ENCODE peak calls at places on chromosomes 3 and 15, in seven cellular contexts. S is tibial nerve, W is ovary, E is sigmoid colon, D is A549, F is upper lobe of left lung, K is HepG2. N is an unnamed sample.
A peak's percentile ranks its signal among the peaks of the same experiment; 100 is the strongest.

GRCh38 chr3:132047209-132047608 is 12.4 kb upstream of the CPNE4 start:
- DNase-seq in D (no peak), F (no peak), E (no peak), K (no peak), W (no peak), S (no peak), N (no peak)

GRCh38 chr15:67119238-67119846 is 53.9 kb downstream of the SMAD3 start:
- DNase-seq in D (no peak), K (no peak), F (peak; percentile 7), S (no peak), W (no peak), E (no peak), N (no peak)

GRCh38 chr15:49987198-49987785 is 131.7 kb downstream of the ATP8B4 start:
- DNase-seq in S (no peak), F (no peak), K (no peak), D (no peak), E (no peak), W (no peak), N (no peak)

GRCh38 chr15:66077320-66077663 is 176.3 kb downstream of the MEGF11 start:
- DNase-seq in S (no peak), D (no peak), F (no peak), W (no peak), K (no peak), E (no peak), N (no peak)

GRCh38 chr15:85458764-85459163 is 78.4 kb downstream of the AKAP13 start:
- DNase-seq in F (no peak), W (no peak), K (no peak), S (no peak), E (no peak), D (no peak), N (no peak)

GRCh38 chr3:173396191-173397041 is 1.1 kb upstream of the NLGN1 start:
- DNase-seq in K (no peak), F (no peak), S (no peak), E (no peak), D (no peak), W (no peak), N (no peak)

GRCh38 chr3:66133050-66133757 is 87.6 kb upstream of the SLC25A26 start:
- DNase-seq in E (no peak), F (no peak), W (no peak), K (peak; percentile 16), D (no peak), S (no peak), N (no peak)

GRCh38 chr3:188286087-188286513 is 132.1 kb downstream of the LPP start:
- DNase-seq in E (peak; percentile 86), K (no peak), F (no peak), W (no peak), S (no peak), D (no peak), N (no peak)

GRCh38 chr15:57972801-57973311 is 92.7 kb downstream of the ALDH1A2 start:
- DNase-seq in W (no peak), S (no peak), F (no peak), D (no peak), E (no peak), K (no peak), N (no peak)

GRCh38 chr3:40585381-40586016 is 60.7 kb downstream of the ZNF621 start:
- DNase-seq in W (no peak), S (no peak), K (no peak), F (no peak), E (no peak), D (no peak), N (no peak)

GRCh38 chr3:146218880-146219866 is 31.7 kb downstream of the PLSCR4 start:
- DNase-seq in K (peak; percentile 6), F (no peak), W (peak; percentile 73), E (no peak), D (peak; percentile 15), S (no peak), N (no peak)

GRCh38 chr3:152707314-152707713 is 127.6 kb upstream of the P2RY1 start:
- DNase-seq in E (no peak), W (no peak), S (no peak), F (no peak), D (no peak), K (no peak), N (no peak)

GRCh38 chr15:43975750-43976149 is 148.9 kb downstream of the WDR76 start:
- DNase-seq in S (no peak), K (no peak), F (no peak), W (no peak), E (no peak), D (no peak), N (no peak)

GRCh38 chr15:99037646-99038045 is 30.1 kb upstream of the PGPEP1L start:
- DNase-seq in F (no peak), W (no peak), S (no peak), K (no peak), D (no peak), E (no peak), N (no peak)

GRCh38 chr15:88300018-88300549 is 43.5 kb upstream of the NTRK3 start:
- DNase-seq in D (no peak), F (no peak), W (no peak), E (no peak), K (no peak), S (no peak), N (no peak)

GRCh38 chr3:143118630-143119008 is 952 bp upstream of the CHST2 start:
- DNase-seq in F (no peak), S (no peak), D (no peak), W (no peak), E (no peak), K (no peak), N (no peak)

GRCh38 chr3:194339836-194340235 is 11.3 kb downstream of the CPN2 start:
- DNase-seq in K (no peak), E (no peak), W (no peak), S (no peak), F (no peak), D (no peak), N (no peak)

GRCh38 chr3:20930034-20930433 is 744.0 kb upstream of the SGO1 start:
- DNase-seq in W (no peak), F (no peak), E (no peak), D (no peak), S (no peak), K (no peak), N (no peak)

GRCh38 chr3:44439499-44440295 is 37.8 kb downstream of the ZNF445 start:
- DNase-seq in W (no peak), S (peak; percentile 29), F (peak; percentile 93), D (no peak), E (peak; percentile 93), K (peak; percentile 97), N (peak; percentile 80)

GRCh38 chr3:25967385-25967784 is 177.5 kb downstream of the OXSM start:
- DNase-seq in K (no peak), S (no peak), F (no peak), E (no peak), D (no peak), W (no peak), N (no peak)

GRCh38 chr3:181610083-181610972 is 101.4 kb upstream of the SOX2 start:
- DNase-seq in D (no peak), W (no peak), K (no peak), F (no peak), S (no peak), E (no peak), N (no peak)

GRCh38 chr3:175150812-175151411 is 291.8 kb downstream of the NAALADL2 start:
- DNase-seq in D (no peak), E (no peak), W (no peak), S (no peak), F (no peak), K (no peak), N (no peak)
- TF ChIP-seq EP300 in D (no peak), E (no peak), W (no peak), S (no peak), F (no peak), K (no peak), N (no peak)

GRCh38 chr15:86773766-86774165 is 694.1 kb downstream of the AGBL1 start:
- DNase-seq in S (no peak), E (no peak), K (no peak), W (no peak), D (no peak), F (no peak), N (no peak)
- H3K4me1 ChIP-seq in S (no peaks in the 10 kb centered on the region), E (no peaks in the 10 kb centered on the region), K (no peaks in the 10 kb centered on the region), W (no peaks in the 10 kb centered on the region), D (no peaks in the 10 kb centered on the region), F (no peaks in the 10 kb centered on the region), N (no peaks in the 10 kb centered on the region)

GRCh38 chr3:114626751-114627150 is 332.9 kb downstream of the TIGIT start:
- DNase-seq in E (no peak), K (no peak), W (no peak), F (no peak), D (no peak), S (no peak), N (no peak)

GRCh38 chr3:114622001-114622400 is 328.2 kb downstream of the TIGIT start:
- DNase-seq in W (no peak), S (no peak), D (no peak), E (no peak), F (no peak), K (no peak), N (no peak)

GRCh38 chr3:114623420-114624046 is 329.7 kb downstream of the TIGIT start:
- DNase-seq in E (no peak), D (no peak), K (peak; percentile 24), W (peak; percentile 21), S (no peak), F (no peak), N (no peak)

GRCh38 chr3:114624047-114624445 is 330.2 kb downstream of the TIGIT start:
- DNase-seq in E (peak; percentile 92), F (peak; percentile 31), S (peak; percentile 33), D (no peak), K (peak; percentile 9), W (peak; percentile 29), N (peak; percentile 78)

GRCh38 chr3:114624676-114625181 is 330.9 kb downstream of the TIGIT start:
- DNase-seq in S (peak; percentile 89), D (peak; percentile 68), W (peak; percentile 94), F (peak; percentile 87), K (peak; percentile 87), E (peak; percentile 98), N (peak; percentile 94)
- TF ChIP-seq POLR2A in S (peak; percentile 71), D (peak; percentile 38), W (peak; percentile 70), F (no peak), K (peak; percentile 89), E (no peak), N (peak; percentile 71)

GRCh38 chr3:88267847-88268246 is 118.1 kb downstream of the C3orf38 start:
- DNase-seq in F (no peak), W (no peak), S (no peak), K (no peak), D (no peak), E (no peak), N (no peak)

GRCh38 chr3:88262527-88262926 is 112.8 kb downstream of the C3orf38 start:
- DNase-seq in S (no peak), F (no peak), K (no peak), W (no peak), D (no peak), E (no peak), N (no peak)

DNA sequence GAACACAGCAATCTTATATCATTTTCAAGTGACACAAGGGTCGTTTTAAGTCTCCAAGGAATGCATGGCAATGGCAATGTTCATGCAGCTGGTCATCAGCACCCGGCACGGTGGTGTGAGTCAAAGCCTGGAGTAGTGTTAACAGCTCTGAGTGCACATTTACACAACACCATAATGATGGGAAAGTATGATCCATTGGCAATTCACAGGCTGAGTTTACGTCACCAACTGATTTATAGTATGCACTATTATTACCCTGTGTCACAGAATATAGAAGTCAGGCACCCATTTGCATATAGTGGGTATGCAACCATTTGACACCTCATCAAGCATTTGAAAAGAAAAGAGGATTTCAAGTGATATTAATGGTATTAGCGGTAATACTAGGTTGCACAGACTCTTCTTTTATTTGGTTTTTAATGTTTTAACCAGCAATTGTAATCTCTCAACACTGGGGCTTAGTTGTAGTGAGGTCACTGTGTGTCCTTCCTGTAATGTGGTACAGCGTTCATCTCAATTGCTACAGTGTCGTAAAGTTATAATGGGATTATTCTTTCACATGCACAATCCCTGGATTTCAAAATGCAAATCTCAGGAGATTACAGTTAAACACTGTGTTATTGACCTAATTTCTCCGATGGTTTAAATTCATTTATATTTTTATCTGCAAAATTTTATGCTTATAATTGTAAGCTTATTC is 113.8 kb downstream of the C3orf38 start:
- DNase-seq in F (no peak), D (no peak), S (no peak), W (no peak), K (no peak), E (no peak), N (no peak)
- TF ChIP-seq EP300 in F (no peak), D (no peak), S (no peak), W (no peak), K (no peak), E (no peak), N (no peak)

N was measured in suprapubic skin.